ENCODE peak calls at places on chromosomes 5 and 9, in seven cellular contexts. M is SJSA1; C is NCI-H774; R is GM20000; P is NCI-H1694; V is activated CD4-positive, CD25-positive, alpha-beta regulatory T cell; G is T-helper 1 cell. I is an unnamed sample.

GRCh38 chr5:159286420-159287035 is 23.4 kb downstream of the UBLCP1 start:
- DNase-seq in M (peak), C (no peak), P (peak), V (no peak), G (no peak), R (no peak), I (no peak)

GRCh38 chr9:71250626-71251025 is 129.2 kb upstream of the TRPM3 start:
- DNase-seq in G (no peak), R (no peak), M (no peak), P (no peak), C (no peak), V (no peak), I (no peak)

GRCh38 chr5:129460121-129460950 is at the start of gene ADAMTS19:
- DNase-seq in R (peak), P (no peak), G (no peak), M (peak), C (no peak), V (no peak), I (no peak)

GRCh38 chr9:73202992-73203391 is 51.3 kb downstream of the ANXA1 start:
- DNase-seq in G (no peak), C (no peak), P (no peak), V (no peak), M (no peak), R (no peak), I (peak)

GRCh38 chr9:15927131-15927530 is 374.3 kb downstream of the CCDC171 start:
- DNase-seq in C (no peak), V (no peak), M (no peak), R (no peak), P (no peak), G (no peak), I (no peak)

GRCh38 chr9:114250235-114250568 is 72.7 kb upstream of the ORM1 start:
- DNase-seq in G (no peak), C (no peak), R (no peak), P (peak), V (no peak), M (peak), I (no peak)

GRCh38 chr5:13601152-13601551 is 343.3 kb downstream of the DNAH5 start:
- DNase-seq in V (no peak), R (no peak), P (no peak), G (no peak), M (no peak), C (no peak), I (no peak)

GRCh38 chr5:125032286-125032685 is 285.8 kb upstream of the ZNF608 start:
- DNase-seq in P (no peak), G (no peak), V (no peak), C (no peak), M (no peak), R (no peak), I (no peak)

GRCh38 chr5:66974256-66974655 is 222.3 kb downstream of the CD180 start:
- DNase-seq in M (no peak), P (no peak), R (no peak), C (no peak), V (no peak), G (no peak), I (no peak)

GRCh38 chr5:76403963-76404693 is 1.0 kb downstream of the IQGAP2 start:
- DNase-seq in G (peak), M (no peak), C (no peak), P (no peak), R (peak), V (peak), I (no peak)

GRCh38 chr9:97408562-97408961 is 3.3 kb upstream of the TDRD7 start:
- DNase-seq in C (no peak), G (no peak), M (no peak), V (no peak), P (no peak), R (no peak), I (no peak)

GRCh38 chr9:114274217-114274616 is 48.7 kb upstream of the ORM1 start:
- DNase-seq in R (no peak), V (no peak), M (no peak), P (no peak), C (no peak), G (no peak), I (no peak)

GRCh38 chr9:121026260-121026691 is 23.8 kb downstream of the C5 start:
- DNase-seq in G (no peak), R (no peak), C (no peak), M (no peak), P (no peak), V (no peak), I (no peak)

GRCh38 chr5:172439785-172440480 is 14.4 kb downstream of the SH3PXD2B start:
- DNase-seq in M (no peak), V (no peak), G (no peak), R (no peak), C (no peak), P (no peak), I (no peak)

GRCh38 chr5:141853895-141854626 is 24.1 kb downstream of the PCDH1 start:
- DNase-seq in C (no peak), R (no peak), V (no peak), P (no peak), M (no peak), G (no peak), I (no peak)

GRCh38 chr5:159402328-159402727 is 72.0 kb upstream of the IL12B start:
- DNase-seq in V (no peak), M (no peak), C (no peak), G (no peak), R (no peak), P (no peak), I (no peak)

GRCh38 chr5:54867310-54867944 is 118.0 kb downstream of the ESM1 start:
- DNase-seq in P (peak), M (peak), V (no peak), G (no peak), C (peak), R (peak), I (no peak)

GRCh38 chr9:87685431-87685830 is 40.5 kb upstream of the CTSL start:
- DNase-seq in G (no peak), V (no peak), P (no peak), R (no peak), C (no peak), M (no peak), I (no peak)

GRCh38 chr9:1718836-1719235 is 296.3 kb upstream of the SMARCA2 start:
- DNase-seq in P (no peak), G (no peak), C (peak), M (no peak), V (no peak), R (no peak), I (no peak)

GRCh38 chr5:178241688-178242231 is 9.2 kb upstream of the PHYKPL start:
- DNase-seq in R (no peak), P (no peak), C (no peak), G (no peak), M (no peak), V (no peak), I (no peak)